ENCODE peak calls at places on chromosomes 12 and 14, in six cellular contexts. One of them, this sample, is unnamed.

GRCh38 chr14:24315807-24316596 is 4.7 kb downstream of the LTB4R start:
- DNase-seq in astrocyte of the spinal cord: no peak
- DNase-seq in endothelial cell: no peak
- DNase-seq in progenitor cell of endocrine pancreas: no peak
- DNase-seq in thoracic aorta: no peak
- DNase-seq in adrenal gland: peak
- DNase-seq in this sample: peak

GRCh38 chr12:106227641-106228319 is 20.0 kb downstream of the CKAP4 start:
- DNase-seq in astrocyte of the spinal cord: no peak
- DNase-seq in endothelial cell: no peak
- DNase-seq in progenitor cell of endocrine pancreas: no peak
- DNase-seq in thoracic aorta: no peak
- DNase-seq in adrenal gland: no peak
- DNase-seq in this sample: peak

GRCh38 chr14:91270188-91270587 is 25.7 kb upstream of the GPR68 start:
- DNase-seq in astrocyte of the spinal cord: no peak
- DNase-seq in endothelial cell: no peak
- DNase-seq in progenitor cell of endocrine pancreas: no peak
- DNase-seq in thoracic aorta: no peak
- DNase-seq in adrenal gland: no peak
- DNase-seq in this sample: no peak

GRCh38 chr12:65156366-65156831 is 13.0 kb upstream of the LEMD3 start:
- DNase-seq in astrocyte of the spinal cord: no peak
- DNase-seq in endothelial cell: no peak
- DNase-seq in progenitor cell of endocrine pancreas: no peak
- DNase-seq in thoracic aorta: no peak
- DNase-seq in adrenal gland: no peak
- DNase-seq in this sample: no peak

GRCh38 chr14:75440733-75441474 is 13.1 kb downstream of the JDP2 start:
- DNase-seq in astrocyte of the spinal cord: peak
- DNase-seq in endothelial cell: no peak
- DNase-seq in progenitor cell of endocrine pancreas: no peak
- DNase-seq in thoracic aorta: no peak
- DNase-seq in adrenal gland: peak
- DNase-seq in this sample: no peak

GRCh38 chr14:22877000-22877501 is 5.5 kb downstream of the LRP10 start:
- DNase-seq in astrocyte of the spinal cord: no peak
- DNase-seq in endothelial cell: no peak
- DNase-seq in progenitor cell of endocrine pancreas: no peak
- DNase-seq in thoracic aorta: no peak
- DNase-seq in adrenal gland: no peak
- DNase-seq in this sample: no peak

GRCh38 chr12:42810006-42810405 is 220.5 kb upstream of the PRICKLE1 start:
- DNase-seq in astrocyte of the spinal cord: peak
- DNase-seq in endothelial cell: no peak
- DNase-seq in progenitor cell of endocrine pancreas: no peak
- DNase-seq in thoracic aorta: no peak
- DNase-seq in adrenal gland: no peak
- DNase-seq in this sample: no peak

GRCh38 chr12:5073838-5074237 is 30.2 kb downstream of the KCNA5 start:
- DNase-seq in astrocyte of the spinal cord: no peak
- DNase-seq in endothelial cell: no peak
- DNase-seq in progenitor cell of endocrine pancreas: no peak
- DNase-seq in thoracic aorta: no peak
- DNase-seq in adrenal gland: no peak
- DNase-seq in this sample: no peak

GRCh38 chr12:89140580-89141236 is 211.6 kb downstream of the DUSP6 start:
- DNase-seq in astrocyte of the spinal cord: peak
- DNase-seq in endothelial cell: no peak
- DNase-seq in progenitor cell of endocrine pancreas: no peak
- DNase-seq in thoracic aorta: no peak
- DNase-seq in adrenal gland: no peak
- DNase-seq in this sample: no peak

GRCh38 chr12:124804011-124804621 is 59.5 kb downstream of the SCARB1 start:
- DNase-seq in astrocyte of the spinal cord: peak
- DNase-seq in endothelial cell: no peak
- DNase-seq in progenitor cell of endocrine pancreas: no peak
- DNase-seq in thoracic aorta: peak
- DNase-seq in adrenal gland: peak
- DNase-seq in this sample: peak

GRCh38 chr14:87097021-87097420 is 896.0 kb downstream of the GALC start:
- DNase-seq in astrocyte of the spinal cord: peak
- DNase-seq in endothelial cell: no peak
- DNase-seq in progenitor cell of endocrine pancreas: no peak
- DNase-seq in thoracic aorta: no peak
- DNase-seq in adrenal gland: no peak
- DNase-seq in this sample: no peak

GRCh38 chr12:68222336-68222735 is 3.3 kb downstream of the IL26 start:
- DNase-seq in astrocyte of the spinal cord: no peak
- DNase-seq in endothelial cell: peak
- DNase-seq in progenitor cell of endocrine pancreas: no peak
- DNase-seq in thoracic aorta: no peak
- DNase-seq in adrenal gland: no peak
- DNase-seq in this sample: no peak

GRCh38 chr14:95516554-95517209 is at the start of gene SYNE3:
- DNase-seq in astrocyte of the spinal cord: no peak
- DNase-seq in endothelial cell: no peak
- DNase-seq in progenitor cell of endocrine pancreas: no peak
- DNase-seq in thoracic aorta: no peak
- DNase-seq in adrenal gland: peak
- DNase-seq in this sample: peak

GRCh38 chr12:39713552-39713951 is 93.9 kb upstream of the ABCD2 start:
- DNase-seq in astrocyte of the spinal cord: no peak
- DNase-seq in endothelial cell: no peak
- DNase-seq in progenitor cell of endocrine pancreas: no peak
- DNase-seq in thoracic aorta: no peak
- DNase-seq in adrenal gland: no peak
- DNase-seq in this sample: no peak

GRCh38 chr12:124115976-124116690 is 143.1 kb downstream of the ZNF664 start:
- DNase-seq in astrocyte of the spinal cord: no peak
- DNase-seq in endothelial cell: no peak
- DNase-seq in progenitor cell of endocrine pancreas: no peak
- DNase-seq in thoracic aorta: no peak
- DNase-seq in adrenal gland: no peak
- DNase-seq in this sample: no peak

GRCh38 chr14:79144891-79145290 is 974.7 kb downstream of the NRXN3 start:
- DNase-seq in astrocyte of the spinal cord: no peak
- DNase-seq in endothelial cell: no peak
- DNase-seq in progenitor cell of endocrine pancreas: no peak
- DNase-seq in thoracic aorta: no peak
- DNase-seq in adrenal gland: no peak
- DNase-seq in this sample: no peak

GRCh38 chr14:99755068-99755405 is 38.2 kb upstream of the EML1 start:
- DNase-seq in astrocyte of the spinal cord: no peak
- DNase-seq in endothelial cell: no peak
- DNase-seq in progenitor cell of endocrine pancreas: no peak
- DNase-seq in thoracic aorta: no peak
- DNase-seq in adrenal gland: peak
- DNase-seq in this sample: no peak

GRCh38 chr12:123815968-123816367 is 53.9 kb downstream of the DNAH10 start:
- DNase-seq in astrocyte of the spinal cord: no peak
- DNase-seq in endothelial cell: no peak
- DNase-seq in progenitor cell of endocrine pancreas: no peak
- DNase-seq in thoracic aorta: no peak
- DNase-seq in adrenal gland: no peak
- DNase-seq in this sample: no peak

GRCh38 chr12:113239811-113240331 is 18.6 kb downstream of the TPCN1 start:
- DNase-seq in astrocyte of the spinal cord: no peak
- DNase-seq in endothelial cell: no peak
- DNase-seq in progenitor cell of endocrine pancreas: no peak
- DNase-seq in thoracic aorta: no peak
- DNase-seq in adrenal gland: peak
- DNase-seq in this sample: peak

GRCh38 chr12:59850268-59850667 is 254.4 kb downstream of the SLC16A7 start:
- DNase-seq in astrocyte of the spinal cord: no peak
- DNase-seq in endothelial cell: no peak
- DNase-seq in progenitor cell of endocrine pancreas: no peak
- DNase-seq in thoracic aorta: no peak
- DNase-seq in adrenal gland: no peak
- DNase-seq in this sample: no peak

GRCh38 chr14:64910847-64911495 is 3.3 kb upstream of the CHURC1 start:
- DNase-seq in astrocyte of the spinal cord: peak
- DNase-seq in endothelial cell: peak
- DNase-seq in progenitor cell of endocrine pancreas: no peak
- DNase-seq in thoracic aorta: no peak
- DNase-seq in adrenal gland: no peak
- DNase-seq in this sample: no peak

GRCh38 chr12:47634127-47634526 is 71.7 kb downstream of the RPAP3 start:
- DNase-seq in astrocyte of the spinal cord: no peak
- DNase-seq in endothelial cell: no peak
- DNase-seq in progenitor cell of endocrine pancreas: no peak
- DNase-seq in thoracic aorta: no peak
- DNase-seq in adrenal gland: no peak
- DNase-seq in this sample: no peak

GRCh38 chr12:31682136-31682962 is 22.9 kb downstream of the ETFBKMT start:
- DNase-seq in astrocyte of the spinal cord: peak
- DNase-seq in endothelial cell: peak
- DNase-seq in progenitor cell of endocrine pancreas: peak
- DNase-seq in thoracic aorta: no peak
- DNase-seq in adrenal gland: peak
- DNase-seq in this sample: no peak

GRCh38 chr14:58805057-58805456 is 167.3 kb downstream of the DACT1 start:
- DNase-seq in astrocyte of the spinal cord: no peak
- DNase-seq in endothelial cell: no peak
- DNase-seq in progenitor cell of endocrine pancreas: no peak
- DNase-seq in thoracic aorta: no peak
- DNase-seq in adrenal gland: peak
- DNase-seq in this sample: no peak

GRCh38 chr12:79662046-79662811 is 28.5 kb downstream of the PAWR start:
- DNase-seq in astrocyte of the spinal cord: no peak
- DNase-seq in endothelial cell: no peak
- DNase-seq in progenitor cell of endocrine pancreas: no peak
- DNase-seq in thoracic aorta: no peak
- DNase-seq in adrenal gland: peak
- DNase-seq in this sample: no peak

GRCh38 chr14:95320076-95320895 is 578 bp upstream of the CLMN start:
- DNase-seq in astrocyte of the spinal cord: no peak
- DNase-seq in endothelial cell: no peak
- DNase-seq in progenitor cell of endocrine pancreas: peak
- DNase-seq in thoracic aorta: no peak
- DNase-seq in adrenal gland: no peak
- DNase-seq in this sample: no peak

GRCh38 chr12:52155048-52155868 is 36.6 kb downstream of the KRT80 start:
- DNase-seq in astrocyte of the spinal cord: no peak
- DNase-seq in endothelial cell: no peak
- DNase-seq in progenitor cell of endocrine pancreas: no peak
- DNase-seq in thoracic aorta: no peak
- DNase-seq in adrenal gland: no peak
- DNase-seq in this sample: peak

GRCh38 chr14:53295985-53296582 is 143.0 kb upstream of the DDHD1 start:
- DNase-seq in astrocyte of the spinal cord: peak
- DNase-seq in endothelial cell: peak
- DNase-seq in progenitor cell of endocrine pancreas: no peak
- DNase-seq in thoracic aorta: no peak
- DNase-seq in adrenal gland: no peak
- DNase-seq in this sample: no peak
- TF ChIP-seq CTCF in astrocyte of the spinal cord: no peak
- TF ChIP-seq CTCF in endothelial cell: peak
- TF ChIP-seq CTCF in progenitor cell of endocrine pancreas: peak
- TF ChIP-seq CTCF in thoracic aorta: peak
- TF ChIP-seq CTCF in adrenal gland: peak
- TF ChIP-seq CTCF in this sample: peak

DNA sequence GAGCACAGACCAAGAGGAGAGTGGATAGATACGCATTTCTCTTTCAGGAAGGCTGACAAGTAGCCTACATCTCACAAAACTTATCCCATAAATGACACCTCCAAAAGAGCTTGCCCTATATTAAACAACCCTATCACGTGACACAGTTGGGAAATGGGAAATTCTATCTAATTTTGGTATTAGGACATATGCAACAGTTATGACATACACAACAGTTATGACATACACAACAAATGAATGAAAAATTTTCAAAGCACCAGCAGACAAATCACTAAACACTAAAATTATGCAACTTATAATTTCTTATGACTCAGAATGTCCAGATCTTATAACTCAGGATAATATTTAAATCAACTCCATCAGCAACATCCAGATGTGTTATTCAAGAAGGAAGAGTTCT is 54.1 kb downstream of the DUSP16 start:
- DNase-seq in astrocyte of the spinal cord: no peak
- DNase-seq in endothelial cell: no peak
- DNase-seq in progenitor cell of endocrine pancreas: no peak
- DNase-seq in thoracic aorta: no peak
- DNase-seq in adrenal gland: no peak
- DNase-seq in this sample: no peak
- TF ChIP-seq CTCF in astrocyte of the spinal cord: no peak
- TF ChIP-seq CTCF in endothelial cell: no peak
- TF ChIP-seq CTCF in progenitor cell of endocrine pancreas: no peak
- TF ChIP-seq CTCF in thoracic aorta: no peak
- TF ChIP-seq CTCF in adrenal gland: no peak
- TF ChIP-seq CTCF in this sample: no peak

GRCh38 chr12:109714141-109714912 is 702 bp downstream of the FAM222A start:
- DNase-seq in astrocyte of the spinal cord: peak
- DNase-seq in endothelial cell: peak
- DNase-seq in progenitor cell of endocrine pancreas: peak
- DNase-seq in thoracic aorta: no peak
- DNase-seq in adrenal gland: peak
- DNase-seq in this sample: peak
- TF ChIP-seq CTCF in astrocyte of the spinal cord: peak
- TF ChIP-seq CTCF in endothelial cell: no peak
- TF ChIP-seq CTCF in progenitor cell of endocrine pancreas: peak
- TF ChIP-seq CTCF in thoracic aorta: no peak
- TF ChIP-seq CTCF in adrenal gland: no peak
- TF ChIP-seq CTCF in this sample: no peak

GRCh38 chr12:109743076-109743910 is 29.7 kb downstream of the FAM222A start:
- DNase-seq in astrocyte of the spinal cord: no peak
- DNase-seq in endothelial cell: no peak
- DNase-seq in progenitor cell of endocrine pancreas: no peak
- DNase-seq in thoracic aorta: no peak
- DNase-seq in adrenal gland: peak
- DNase-seq in this sample: peak

GRCh38 chr12:109744991-109745942 is 31.6 kb downstream of the FAM222A start:
- DNase-seq in astrocyte of the spinal cord: no peak
- DNase-seq in endothelial cell: no peak
- DNase-seq in progenitor cell of endocrine pancreas: no peak
- DNase-seq in thoracic aorta: no peak
- DNase-seq in adrenal gland: peak
- DNase-seq in this sample: peak

GRCh38 chr12:109741970-109742372 is 28.3 kb downstream of the FAM222A start:
- DNase-seq in astrocyte of the spinal cord: no peak
- DNase-seq in endothelial cell: no peak
- DNase-seq in progenitor cell of endocrine pancreas: no peak
- DNase-seq in thoracic aorta: no peak
- DNase-seq in adrenal gland: peak
- DNase-seq in this sample: peak

GRCh38 chr12:109741286-109741969 is 27.8 kb downstream of the FAM222A start:
- DNase-seq in astrocyte of the spinal cord: no peak
- DNase-seq in endothelial cell: no peak
- DNase-seq in progenitor cell of endocrine pancreas: no peak
- DNase-seq in thoracic aorta: no peak
- DNase-seq in adrenal gland: peak
- DNase-seq in this sample: peak

DNA sequence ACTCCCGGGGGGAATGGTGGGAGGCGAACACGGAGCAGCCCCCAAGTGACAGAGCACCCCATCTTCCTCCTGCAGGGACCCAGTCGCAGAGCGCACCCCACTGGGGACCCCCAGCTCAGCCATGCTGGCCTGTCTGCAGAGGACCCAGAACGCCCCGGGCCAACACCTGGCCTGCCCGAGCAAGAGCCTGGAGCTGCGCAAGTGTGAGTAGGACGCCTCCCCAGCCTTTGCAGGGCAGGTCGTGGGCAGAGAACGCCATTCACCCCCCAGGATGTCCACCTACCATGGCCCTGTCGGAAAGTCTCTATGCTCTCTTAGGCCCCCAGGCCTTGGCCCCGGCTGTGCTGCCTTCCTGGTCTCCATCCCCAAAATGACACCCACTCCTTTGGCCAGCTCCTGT is 30.4 kb downstream of the FAM222A start:
- DNase-seq in astrocyte of the spinal cord: no peak
- DNase-seq in endothelial cell: no peak
- DNase-seq in progenitor cell of endocrine pancreas: no peak
- DNase-seq in thoracic aorta: no peak
- DNase-seq in adrenal gland: no peak
- DNase-seq in this sample: peak
- TF ChIP-seq CTCF in astrocyte of the spinal cord: no peak
- TF ChIP-seq CTCF in endothelial cell: no peak
- TF ChIP-seq CTCF in progenitor cell of endocrine pancreas: no peak
- TF ChIP-seq CTCF in thoracic aorta: no peak
- TF ChIP-seq CTCF in adrenal gland: no peak
- TF ChIP-seq CTCF in this sample: no peak

This sample was measured in left lung.